ENCODE peak calls at places on chromosomes 16 and 17, in nine cellular contexts. E is kidney epithelial cell, H is IMR-90, X is neural crest cell, W is WTC11, U is tibial nerve, K is mesothelial cell of epicardium, O is fibroblast of pulmonary artery, B is dorsolateral prefrontal cortex. A is an unnamed sample.

GRCh38 chr17:80422981-80423380 is 8.0 kb downstream of the ENDOV start:
- DNase-seq in E (no peak), H (no peak), X (no peak), W (no peak), U (no peak), K (no peak), O (no peak), B (no peak), A (no peak)

GRCh38 chr16:86939609-86940008 is 361.3 kb downstream of the FOXL1 start:
- DNase-seq in E (no peak), H (no peak), X (no peak), W (no peak), U (no peak), K (no peak), O (no peak), B (no peak), A (no peak)

GRCh38 chr17:38621538-38621937 is 15.8 kb upstream of the SRCIN1 start:
- DNase-seq in E (no peak), H (no peak), X (no peak), W (no peak), U (no peak), K (no peak), O (no peak), B (no peak), A (no peak)

GRCh38 chr17:58279016-58279671 is 1.6 kb downstream of the MPO start:
- DNase-seq in E (no peak), H (peak; percentile 30), X (no peak), W (no peak), U (no peak), K (no peak), O (peak; percentile 23), B (no peak), A (no peak)

GRCh38 chr17:60766778-60767190 is 89.1 kb downstream of the BCAS3 start:
- DNase-seq in E (no peak), H (no peak), X (no peak), W (peak; percentile 28), U (no peak), K (no peak), O (no peak), B (no peak), A (no peak)

GRCh38 chr17:55576237-55576998 is 65.2 kb upstream of the SMIM36 start:
- DNase-seq in E (peak; percentile 79), H (peak; percentile 75), X (no peak), W (no peak), U (peak; percentile 41), K (no peak), O (peak; percentile 42), B (no peak), A (no peak)

GRCh38 chr17:80499961-80500665 is 23.7 kb upstream of the NPTX1 start:
- DNase-seq in E (no peak), H (no peak), X (no peak), W (no peak), U (no peak), K (no peak), O (no peak), B (no peak), A (no peak)

GRCh38 chr16:84074721-84075120 is 32.1 kb upstream of the SLC38A8 start:
- DNase-seq in E (no peak), H (no peak), X (no peak), W (no peak), U (no peak), K (no peak), O (no peak), B (no peak), A (no peak)

GRCh38 chr17:28901866-28902818 is 737 bp downstream of the DHRS13 start:
- DNase-seq in E (no peak), H (no peak), X (peak; percentile 55), W (no peak), U (no peak), K (peak; percentile 46), O (no peak), B (no peak), A (no peak)

GRCh38 chr17:73393962-73394361 is 82.2 kb upstream of the CDC42EP4 start:
- DNase-seq in E (no peak), H (peak; percentile 13), X (no peak), W (no peak), U (no peak), K (no peak), O (no peak), B (no peak), A (no peak)

GRCh38 chr17:61218438-61218837 is 181.2 kb upstream of the TBX2 start:
- DNase-seq in E (no peak), H (peak; percentile 86), X (no peak), W (no peak), U (no peak), K (no peak), O (peak; percentile 66), B (no peak), A (no peak)

GRCh38 chr16:11627822-11628457 is 40.3 kb upstream of the SNN start:
- DNase-seq in E (peak; percentile 64), H (peak; percentile 60), X (no peak), W (no peak), U (no peak), K (no peak), O (peak; percentile 59), B (no peak), A (no peak)

GRCh38 chr16:4800290-4801041 is 2.0 kb downstream of the ROGDI start:
- DNase-seq in E (no peak), H (no peak), X (no peak), W (no peak), U (no peak), K (no peak), O (no peak), B (peak; percentile 90), A (no peak)

GRCh38 chr16:48353565-48354163 is 31.5 kb downstream of the SIAH1 start:
- DNase-seq in E (peak; percentile 18), H (peak; percentile 75), X (peak; percentile 44), W (peak; percentile 70), U (peak; percentile 64), K (no peak), O (peak; percentile 82), B (no peak), A (no peak)

GRCh38 chr17:75077490-75078096 is 10.2 kb upstream of the SLC16A5 start:
- DNase-seq in E (no peak), H (no peak), X (no peak), W (peak; percentile 51), U (no peak), K (no peak), O (no peak), B (peak; percentile 66), A (peak; percentile 53)

DNA sequence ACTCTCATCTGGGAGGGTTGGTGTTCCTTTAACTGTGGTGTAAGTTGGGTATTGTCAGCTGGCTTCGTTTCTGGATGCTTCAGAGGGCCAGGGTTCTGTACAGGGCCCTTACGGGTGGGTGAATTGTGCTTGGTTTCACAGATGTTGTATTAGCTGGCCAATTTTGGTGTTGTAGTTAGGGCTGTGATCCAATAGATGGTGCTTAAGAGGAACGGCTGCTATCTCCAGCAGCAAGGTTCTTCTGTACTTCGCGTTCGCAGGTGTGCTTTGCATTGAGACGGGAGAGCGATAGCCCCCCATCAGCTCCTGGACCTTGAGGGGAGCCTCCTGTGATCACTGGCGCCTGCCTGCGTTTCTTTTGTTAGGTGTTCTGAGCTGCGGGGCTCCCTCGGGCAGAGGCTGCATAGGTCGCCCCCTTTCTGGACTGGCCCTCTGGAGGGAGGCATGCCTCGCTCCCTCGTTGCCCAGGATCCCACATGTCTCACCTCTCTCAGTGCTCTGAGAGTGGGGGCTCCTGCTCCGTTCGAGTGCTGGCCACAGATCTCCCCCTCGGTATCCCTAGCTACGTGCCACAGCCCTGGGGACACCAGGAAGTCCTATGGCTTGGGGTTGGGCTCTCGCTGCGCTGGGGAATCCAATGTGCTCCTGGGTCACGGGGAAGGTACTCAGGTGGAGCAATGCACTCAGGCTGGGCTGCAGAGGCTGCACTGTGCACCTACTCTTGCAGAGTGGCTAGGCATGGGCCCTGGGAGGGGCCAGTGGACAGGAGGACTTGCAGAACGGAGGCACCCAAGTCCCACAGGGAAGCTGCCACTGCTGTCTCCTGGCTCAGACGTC is 844 bp upstream of the PRDM7 start:
- DNase-seq in E (no peak), H (peak; percentile 42), X (no peak), W (no peak), U (no peak), K (no peak), O (peak; percentile 46), B (no peak), A (no peak)
- TF ChIP-seq CTCF in E (no peak), H (no peak), X (no peak), W (no peak), U (no peak), K (no peak), O (no peak), B (no peak), A (no peak)

DNA sequence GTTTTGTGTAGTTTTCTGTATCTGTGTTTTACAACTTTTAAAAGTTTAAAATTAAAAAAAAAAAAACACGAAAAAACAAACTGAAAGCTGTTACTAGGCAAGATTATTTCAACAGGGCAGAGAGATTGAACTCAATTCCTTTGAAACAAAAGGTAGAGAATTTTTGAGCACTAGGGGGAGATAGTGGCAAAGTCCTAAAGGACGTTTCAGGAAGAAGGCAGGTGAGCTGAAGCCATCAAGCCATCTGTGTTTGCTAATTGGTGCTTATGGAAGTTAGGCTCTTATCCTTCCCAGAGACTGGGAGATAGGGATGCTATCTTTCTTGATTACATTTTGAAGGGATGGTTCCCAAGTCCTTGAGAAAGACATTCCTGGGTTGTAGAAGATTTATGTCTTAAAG is 70.6 kb upstream of the CLEC3A start:
- DNase-seq in E (no peak), H (no peak), X (no peak), W (no peak), U (no peak), K (no peak), O (no peak), B (no peak), A (no peak)
- TF ChIP-seq CTCF in E (peak; percentile 20), H (no peak), X (peak; percentile 65), W (peak; percentile 43), U (no peak), K (peak; percentile 34), O (peak; percentile 18), B (peak; percentile 40), A (no peak)

GRCh38 chr16:31200821-31201510 is 1.6 kb downstream of the PYCARD start:
- DNase-seq in E (no peak), H (no peak), X (no peak), W (no peak), U (no peak), K (no peak), O (no peak), B (no peak), A (no peak)
- TF ChIP-seq CTCF in E (no peak), H (peak; percentile 12), X (no peak), W (no peak), U (no peak), K (no peak), O (no peak), B (no peak), A (no peak)

DNA sequence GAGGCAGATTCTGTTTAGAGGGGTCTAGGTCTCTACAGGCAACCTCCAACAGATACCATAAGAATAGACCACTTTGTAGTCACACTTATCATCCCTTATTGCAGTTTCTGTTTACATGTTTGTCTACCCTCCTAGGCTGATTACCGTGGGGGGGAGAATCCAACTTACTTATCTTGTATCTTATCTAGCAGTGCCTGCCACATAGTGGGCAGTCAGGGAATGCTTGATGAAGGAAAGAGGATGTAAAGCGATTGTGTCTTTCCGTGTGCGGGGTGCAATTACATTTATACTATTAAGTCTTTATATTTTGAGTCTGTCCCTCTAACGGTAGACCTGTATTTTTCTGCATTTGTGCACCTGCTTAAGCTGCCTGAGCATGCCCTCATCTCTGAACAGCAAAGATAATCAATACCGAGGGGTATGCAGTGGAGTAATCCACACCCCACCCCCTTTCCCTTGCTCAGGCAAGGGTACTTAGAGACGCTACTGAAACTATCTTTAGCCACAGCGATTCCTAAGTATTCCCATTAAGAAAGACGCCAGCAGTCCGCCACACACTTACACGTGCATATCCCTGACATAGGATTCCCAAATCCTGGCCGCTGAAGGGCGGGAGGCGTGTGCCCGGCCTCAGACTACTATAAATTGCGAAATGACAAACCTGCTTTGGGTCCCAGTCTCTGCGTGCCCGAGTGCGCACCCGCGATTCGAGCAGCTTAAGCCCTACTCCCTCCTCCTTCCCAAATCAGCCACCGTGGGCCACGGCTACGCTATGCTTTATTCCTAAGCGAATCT is 635 bp upstream of the AATF start:
- DNase-seq in E (no peak), H (no peak), X (no peak), W (no peak), U (no peak), K (no peak), O (no peak), B (no peak), A (no peak)
- TF ChIP-seq CTCF in E (no peak), H (no peak), X (no peak), W (no peak), U (no peak), K (no peak), O (no peak), B (no peak), A (no peak)